ENCODE peak calls at places on chromosomes 2 and 18, in seven cellular contexts. One of them, this sample, is unnamed.

GRCh38 chr2:121028577-121028976 is 256.4 kb downstream of the TFCP2L1 start:
- DNase-seq in AG10803: no peak
- DNase-seq in IMR-90: no peak
- DNase-seq in keratinocyte: no peak
- DNase-seq in RWPE2: no peak
- DNase-seq in astrocyte of the cerebellum: no peak
- DNase-seq in psoas muscle: no peak
- DNase-seq in this sample: no peak

GRCh38 chr2:176637497-176638166 is 368.4 kb downstream of the MTX2 start:
- DNase-seq in psoas muscle: peak; percentile 80
- DNase-seq in AG10803: peak; percentile 85
- DNase-seq in astrocyte of the cerebellum: no peak
- DNase-seq in RWPE2: peak; percentile 66
- DNase-seq in keratinocyte: no peak
- DNase-seq in IMR-90: peak; percentile 23
- DNase-seq in this sample: peak; percentile 21

GRCh38 chr18:57043241-57043640 is 103.6 kb upstream of the BOD1L2 start:
- DNase-seq in astrocyte of the cerebellum: no peak
- DNase-seq in psoas muscle: no peak
- DNase-seq in RWPE2: no peak
- DNase-seq in IMR-90: no peak
- DNase-seq in AG10803: no peak
- DNase-seq in keratinocyte: no peak
- DNase-seq in this sample: no peak

GRCh38 chr2:201483337-201483736 is 31.8 kb downstream of the STRADB start:
- DNase-seq in astrocyte of the cerebellum: no peak
- DNase-seq in AG10803: peak; percentile 17
- DNase-seq in keratinocyte: no peak
- DNase-seq in IMR-90: no peak
- DNase-seq in RWPE2: no peak
- DNase-seq in psoas muscle: no peak
- DNase-seq in this sample: no peak

GRCh38 chr2:107932483-107932882 is 53.8 kb upstream of the SLC5A7 start:
- DNase-seq in RWPE2: no peak
- DNase-seq in keratinocyte: peak; percentile 4
- DNase-seq in AG10803: no peak
- DNase-seq in IMR-90: no peak
- DNase-seq in astrocyte of the cerebellum: no peak
- DNase-seq in psoas muscle: no peak
- DNase-seq in this sample: peak; percentile 61

GRCh38 chr2:234335676-234336228 is 161.1 kb downstream of the ARL4C start:
- DNase-seq in RWPE2: no peak
- DNase-seq in IMR-90: peak; percentile 72
- DNase-seq in astrocyte of the cerebellum: peak; percentile 40
- DNase-seq in AG10803: peak; percentile 95
- DNase-seq in psoas muscle: peak; percentile 86
- DNase-seq in keratinocyte: peak; percentile 23
- DNase-seq in this sample: peak; percentile 83

GRCh38 chr2:46732127-46732526 is 183.5 kb downstream of the MCFD2 start:
- DNase-seq in astrocyte of the cerebellum: no peak
- DNase-seq in AG10803: no peak
- DNase-seq in psoas muscle: no peak
- DNase-seq in keratinocyte: no peak
- DNase-seq in RWPE2: no peak
- DNase-seq in IMR-90: no peak
- DNase-seq in this sample: no peak

GRCh38 chr2:167935803-167936110 is 311.6 kb downstream of the STK39 start:
- DNase-seq in keratinocyte: no peak
- DNase-seq in IMR-90: no peak
- DNase-seq in astrocyte of the cerebellum: no peak
- DNase-seq in AG10803: no peak
- DNase-seq in RWPE2: no peak
- DNase-seq in psoas muscle: no peak
- DNase-seq in this sample: no peak

GRCh38 chr2:119747311-119747710 is 12.4 kb upstream of the PTPN4 start:
- DNase-seq in IMR-90: no peak
- DNase-seq in astrocyte of the cerebellum: no peak
- DNase-seq in RWPE2: no peak
- DNase-seq in keratinocyte: no peak
- DNase-seq in AG10803: no peak
- DNase-seq in psoas muscle: no peak
- DNase-seq in this sample: no peak

GRCh38 chr2:64203131-64204005 is 59.1 kb upstream of the PELI1 start:
- DNase-seq in AG10803: peak; percentile 58
- DNase-seq in psoas muscle: no peak
- DNase-seq in RWPE2: no peak
- DNase-seq in IMR-90: peak; percentile 59
- DNase-seq in astrocyte of the cerebellum: peak; percentile 41
- DNase-seq in keratinocyte: no peak
- DNase-seq in this sample: no peak
- H3K4me3 ChIP-seq in AG10803: no peak overlapping the region
- H3K4me3 ChIP-seq in psoas muscle: peak overlapping the region; percentile 60
- H3K4me3 ChIP-seq in RWPE2: no peak overlapping the region
- H3K4me3 ChIP-seq in IMR-90: no peak overlapping the region
- H3K4me3 ChIP-seq in astrocyte of the cerebellum: no peak overlapping the region
- H3K4me3 ChIP-seq in keratinocyte: no peak overlapping the region
- H3K4me3 ChIP-seq in this sample: no peak overlapping the region

GRCh38 chr18:9055185-9055584 is 47.3 kb upstream of the NDUFV2 start:
- DNase-seq in astrocyte of the cerebellum: peak; percentile 89
- DNase-seq in AG10803: peak; percentile 93
- DNase-seq in keratinocyte: peak; percentile 50
- DNase-seq in RWPE2: no peak
- DNase-seq in IMR-90: peak; percentile 86
- DNase-seq in psoas muscle: no peak
- DNase-seq in this sample: peak; percentile 90
- TF ChIP-seq CTCF in astrocyte of the cerebellum: no peak
- TF ChIP-seq CTCF in AG10803: peak; percentile 43
- TF ChIP-seq CTCF in keratinocyte: peak; percentile 3
- TF ChIP-seq CTCF in RWPE2: peak; percentile 72
- TF ChIP-seq CTCF in IMR-90: peak; percentile 58
- TF ChIP-seq CTCF in psoas muscle: peak; percentile 7
- TF ChIP-seq CTCF in this sample: peak; percentile 15

GRCh38 chr2:37623409-37623808 is 48.0 kb downstream of the CDC42EP3 start:
- DNase-seq in RWPE2: no peak
- DNase-seq in AG10803: no peak
- DNase-seq in astrocyte of the cerebellum: no peak
- DNase-seq in IMR-90: no peak
- DNase-seq in keratinocyte: no peak
- DNase-seq in psoas muscle: no peak
- DNase-seq in this sample: no peak

GRCh38 chr2:37625156-37625555 is 46.3 kb downstream of the CDC42EP3 start:
- DNase-seq in keratinocyte: no peak
- DNase-seq in psoas muscle: no peak
- DNase-seq in IMR-90: peak; percentile 80
- DNase-seq in astrocyte of the cerebellum: peak; percentile 66
- DNase-seq in AG10803: peak; percentile 94
- DNase-seq in RWPE2: no peak
- DNase-seq in this sample: peak; percentile 97

GRCh38 chr2:37622434-37623202 is 48.8 kb downstream of the CDC42EP3 start:
- DNase-seq in IMR-90: no peak
- DNase-seq in AG10803: no peak
- DNase-seq in psoas muscle: no peak
- DNase-seq in keratinocyte: no peak
- DNase-seq in astrocyte of the cerebellum: no peak
- DNase-seq in RWPE2: no peak
- DNase-seq in this sample: no peak

GRCh38 chr2:37625781-37626548 is 45.5 kb downstream of the CDC42EP3 start:
- DNase-seq in RWPE2: no peak
- DNase-seq in keratinocyte: no peak
- DNase-seq in psoas muscle: no peak
- DNase-seq in astrocyte of the cerebellum: no peak
- DNase-seq in IMR-90: peak; percentile 63
- DNase-seq in AG10803: peak; percentile 79
- DNase-seq in this sample: no peak

GRCh38 chr2:37623971-37624897 is 47.2 kb downstream of the CDC42EP3 start:
- DNase-seq in astrocyte of the cerebellum: no peak
- DNase-seq in RWPE2: no peak
- DNase-seq in AG10803: peak; percentile 48
- DNase-seq in keratinocyte: no peak
- DNase-seq in IMR-90: peak; percentile 75
- DNase-seq in psoas muscle: no peak
- DNase-seq in this sample: peak; percentile 86
- H3K4me3 ChIP-seq in astrocyte of the cerebellum: no peak overlapping the region
- H3K4me3 ChIP-seq in RWPE2: no peak overlapping the region
- H3K4me3 ChIP-seq in AG10803: no peak overlapping the region
- H3K4me3 ChIP-seq in keratinocyte: peak overlapping the region; percentile 48
- H3K4me3 ChIP-seq in IMR-90: no peak overlapping the region
- H3K4me3 ChIP-seq in psoas muscle: no peak overlapping the region
- H3K4me3 ChIP-seq in this sample: no peak overlapping the region

GRCh38 chr2:208012449-208012848 is 12.9 kb downstream of the PLEKHM3 start:
- DNase-seq in AG10803: no peak
- DNase-seq in psoas muscle: no peak
- DNase-seq in keratinocyte: no peak
- DNase-seq in astrocyte of the cerebellum: no peak
- DNase-seq in IMR-90: no peak
- DNase-seq in RWPE2: no peak
- DNase-seq in this sample: no peak

GRCh38 chr2:208006325-208006724 is 19.0 kb downstream of the PLEKHM3 start:
- DNase-seq in IMR-90: no peak
- DNase-seq in astrocyte of the cerebellum: no peak
- DNase-seq in psoas muscle: no peak
- DNase-seq in AG10803: no peak
- DNase-seq in RWPE2: no peak
- DNase-seq in keratinocyte: peak; percentile 41
- DNase-seq in this sample: peak; percentile 97

GRCh38 chr2:208001924-208002323 is 23.4 kb downstream of the PLEKHM3 start:
- DNase-seq in astrocyte of the cerebellum: no peak
- DNase-seq in psoas muscle: no peak
- DNase-seq in keratinocyte: no peak
- DNase-seq in IMR-90: no peak
- DNase-seq in AG10803: no peak
- DNase-seq in RWPE2: no peak
- DNase-seq in this sample: no peak

GRCh38 chr2:208010501-208010900 is 14.8 kb downstream of the PLEKHM3 start:
- DNase-seq in psoas muscle: no peak
- DNase-seq in RWPE2: no peak
- DNase-seq in AG10803: no peak
- DNase-seq in IMR-90: peak; percentile 9
- DNase-seq in astrocyte of the cerebellum: no peak
- DNase-seq in keratinocyte: no peak
- DNase-seq in this sample: no peak

GRCh38 chr2:208006833-208007232 is 18.5 kb downstream of the PLEKHM3 start:
- DNase-seq in RWPE2: no peak
- DNase-seq in astrocyte of the cerebellum: peak; percentile 22
- DNase-seq in AG10803: peak; percentile 45
- DNase-seq in IMR-90: peak; percentile 41
- DNase-seq in keratinocyte: peak; percentile 33
- DNase-seq in psoas muscle: no peak
- DNase-seq in this sample: peak; percentile 91
- TF ChIP-seq CTCF in RWPE2: no peak
- TF ChIP-seq CTCF in astrocyte of the cerebellum: no peak
- TF ChIP-seq CTCF in AG10803: no peak
- TF ChIP-seq CTCF in IMR-90: no peak
- TF ChIP-seq CTCF in keratinocyte: no peak
- TF ChIP-seq CTCF in psoas muscle: no peak
- TF ChIP-seq CTCF in this sample: no peak

GRCh38 chr18:77071711-77072292 is 60.8 kb downstream of the MBP start:
- DNase-seq in keratinocyte: no peak
- DNase-seq in RWPE2: no peak
- DNase-seq in astrocyte of the cerebellum: peak; percentile 83
- DNase-seq in psoas muscle: no peak
- DNase-seq in AG10803: peak; percentile 83
- DNase-seq in IMR-90: peak; percentile 100
- DNase-seq in this sample: peak; percentile 64
- H3K4me3 ChIP-seq in keratinocyte: peak overlapping the region; percentile 40
- H3K4me3 ChIP-seq in RWPE2: no peak overlapping the region
- H3K4me3 ChIP-seq in astrocyte of the cerebellum: no peak overlapping the region
- H3K4me3 ChIP-seq in psoas muscle: no peak overlapping the region
- H3K4me3 ChIP-seq in AG10803: no peak overlapping the region
- H3K4me3 ChIP-seq in IMR-90: no peak overlapping the region
- H3K4me3 ChIP-seq in this sample: no peak overlapping the region

GRCh38 chr2:170932166-170932565 is 3.1 kb downstream of the GORASP2 start:
- DNase-seq in AG10803: no peak
- DNase-seq in astrocyte of the cerebellum: no peak
- DNase-seq in RWPE2: no peak
- DNase-seq in IMR-90: no peak
- DNase-seq in keratinocyte: no peak
- DNase-seq in psoas muscle: no peak
- DNase-seq in this sample: no peak

GRCh38 chr2:170928824-170929685 is at the start of gene GORASP2:
- DNase-seq in AG10803: peak; percentile 100
- DNase-seq in RWPE2: peak; percentile 99
- DNase-seq in psoas muscle: peak; percentile 99
- DNase-seq in keratinocyte: peak; percentile 96
- DNase-seq in IMR-90: peak; percentile 100
- DNase-seq in astrocyte of the cerebellum: peak; percentile 99
- DNase-seq in this sample: peak; percentile 100

GRCh38 chr2:170929686-170930050 is 615 bp downstream of the GORASP2 start:
- DNase-seq in AG10803: peak; percentile 24
- DNase-seq in psoas muscle: peak; percentile 70
- DNase-seq in keratinocyte: no peak
- DNase-seq in IMR-90: peak; percentile 26
- DNase-seq in astrocyte of the cerebellum: no peak
- DNase-seq in RWPE2: no peak
- DNase-seq in this sample: peak; percentile 64

GRCh38 chr2:170930132-170931109 is 1.4 kb downstream of the GORASP2 start:
- DNase-seq in RWPE2: no peak
- DNase-seq in IMR-90: peak; percentile 17
- DNase-seq in keratinocyte: no peak
- DNase-seq in astrocyte of the cerebellum: no peak
- DNase-seq in AG10803: peak; percentile 27
- DNase-seq in psoas muscle: no peak
- DNase-seq in this sample: peak; percentile 69

DNA sequence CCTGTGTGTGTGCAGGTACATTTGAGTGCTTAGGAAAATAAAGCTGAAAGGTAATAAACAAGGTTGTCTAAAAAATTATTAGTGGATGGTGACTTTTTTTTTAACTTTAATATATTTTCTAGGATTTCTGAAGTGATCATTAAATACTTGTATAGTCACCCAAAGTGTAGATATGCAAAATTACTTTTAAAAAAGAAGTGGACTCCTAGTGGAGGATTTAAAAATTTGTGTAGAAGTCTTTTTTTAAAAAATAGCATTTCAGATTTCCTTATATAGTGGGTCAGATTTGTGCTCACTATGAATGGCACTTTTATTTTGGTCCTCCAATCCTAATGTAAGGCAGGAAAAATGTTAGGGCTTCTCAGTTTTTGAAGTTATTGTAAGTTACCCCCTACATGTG is 3.9 kb downstream of the GORASP2 start:
- DNase-seq in keratinocyte: no peak
- DNase-seq in RWPE2: no peak
- DNase-seq in astrocyte of the cerebellum: no peak
- DNase-seq in IMR-90: no peak
- DNase-seq in psoas muscle: no peak
- DNase-seq in AG10803: no peak
- DNase-seq in this sample: no peak
- TF ChIP-seq CTCF in keratinocyte: no peak
- TF ChIP-seq CTCF in RWPE2: no peak
- TF ChIP-seq CTCF in astrocyte of the cerebellum: no peak
- TF ChIP-seq CTCF in IMR-90: no peak
- TF ChIP-seq CTCF in psoas muscle: no peak
- TF ChIP-seq CTCF in AG10803: no peak
- TF ChIP-seq CTCF in this sample: no peak

This sample was measured in epithelial cell of esophagus.